ENCODE peak calls at places on chromosomes 2 and 18, in six cellular contexts. B, X, G, S, N and O are unnamed samples.

GRCh38 chr2:218168635-218169462 is 2.1 kb upstream of the CXCR1 start:
- DNase-seq in B (peak; percentile 26), X (no peak), G (no peak), S (peak; percentile 73), N (no peak), O (peak; percentile 51)

GRCh38 chr2:25692143-25692542 is 18.8 kb upstream of the DTNB start:
- DNase-seq in B (no peak), X (no peak), G (no peak), S (no peak), N (no peak), O (peak; percentile 46)

GRCh38 chr2:74441690-74442482 is at the start of gene RTKN:
- DNase-seq in B (no peak), X (no peak), G (no peak), S (peak; percentile 70), N (no peak), O (peak; percentile 42)

GRCh38 chr18:49096021-49096420 is 145.3 kb upstream of the SMAD7 start:
- DNase-seq in B (no peak), X (no peak), G (no peak), S (no peak), N (no peak), O (no peak)

GRCh38 chr2:20582600-20583221 is 68.2 kb downstream of the HS1BP3 start:
- DNase-seq in B (no peak), X (peak; percentile 81), G (no peak), S (no peak), N (no peak), O (peak; percentile 11)

GRCh38 chr2:74702001-74702715 is 48.1 kb downstream of the SEMA4F start:
- DNase-seq in B (no peak), X (no peak), G (no peak), S (no peak), N (no peak), O (no peak)

GRCh38 chr18:53771664-53772063 is 452.8 kb downstream of the MBD2 start:
- DNase-seq in B (no peak), X (no peak), G (no peak), S (no peak), N (no peak), O (no peak)

GRCh38 chr2:109457811-109458210 is 156.0 kb downstream of the SEPTIN10 start:
- DNase-seq in B (no peak), X (no peak), G (no peak), S (no peak), N (no peak), O (no peak)

GRCh38 chr2:113282747-113283533 is 4.2 kb upstream of the PAX8 start:
- DNase-seq in B (no peak), X (peak; percentile 23), G (no peak), S (peak; percentile 80), N (no peak), O (peak; percentile 19)

GRCh38 chr2:229970406-229970805 is 48.1 kb downstream of the FBXO36 start:
- DNase-seq in B (no peak), X (no peak), G (no peak), S (no peak), N (no peak), O (no peak)

GRCh38 chr2:229971298-229971790 is 49.0 kb downstream of the FBXO36 start:
- DNase-seq in B (no peak), X (no peak), G (no peak), S (no peak), N (no peak), O (no peak)

DNA sequence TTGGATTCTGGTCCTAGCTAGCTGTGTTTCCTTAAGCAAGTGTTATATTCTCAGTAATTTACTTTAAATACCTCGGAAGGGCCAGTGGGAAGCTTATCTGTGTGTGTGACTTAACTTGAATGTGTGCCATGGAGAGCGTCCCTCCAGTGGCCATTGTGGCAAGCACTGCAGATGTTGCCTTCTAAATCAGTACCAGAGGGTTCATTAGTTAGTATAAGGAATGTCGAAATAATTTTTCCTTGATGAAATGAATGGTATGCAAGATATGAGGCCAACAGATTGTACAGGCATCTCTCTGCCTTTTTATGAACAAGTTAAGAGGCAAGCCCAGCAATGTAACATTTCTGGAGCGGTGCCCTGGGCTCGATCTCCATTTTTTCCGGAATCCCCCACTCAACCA is 52.0 kb downstream of the FBXO36 start:
- DNase-seq in B (peak; percentile 63), X (no peak), G (no peak), S (no peak), N (peak; percentile 24), O (no peak)
- TF ChIP-seq CTCF in B (peak; percentile 52), X (no peak), G (no peak), S (no peak), N (peak; percentile 41), O (no peak)

GRCh38 chr2:119544075-119545031 is at the start of gene CFAP221:
- DNase-seq in B (peak; percentile 64), X (peak; percentile 74), G (peak; percentile 24), S (peak; percentile 84), N (no peak), O (peak; percentile 67)
- H3K4me3 ChIP-seq in B (peak within 1 kb of the TSS; percentile 62), X (peak within 1 kb of the TSS; percentile 65), G (peak within 1 kb of the TSS; percentile 41), S (peak within 1 kb of the TSS; percentile 66), N (peak within 1 kb of the TSS; percentile 56), O (peak within 1 kb of the TSS; percentile 72)

GRCh38 chr2:101946372-101946771 is 45.4 kb upstream of the IL1R2 start:
- DNase-seq in B (no peak), X (no peak), G (no peak), S (no peak), N (no peak), O (no peak)
- H3K27me3 ChIP-seq in B (no peaks in the 10 kb centered on the region), X (no peaks in the 10 kb centered on the region), G (no peaks in the 10 kb centered on the region), S (no peaks in the 10 kb centered on the region), N (no peaks in the 10 kb centered on the region), O (no peaks in the 10 kb centered on the region)

GRCh38 chr18:58056159-58056558 is 12.1 kb downstream of the NEDD4L start:
- DNase-seq in B (no peak), X (no peak), G (no peak), S (no peak), N (no peak), O (no peak)

GRCh38 chr18:58051765-58052460 is 7.9 kb downstream of the NEDD4L start:
- DNase-seq in B (peak; percentile 21), X (no peak), G (no peak), S (no peak), N (no peak), O (no peak)

GRCh38 chr18:58052960-58053359 is 8.9 kb downstream of the NEDD4L start:
- DNase-seq in B (no peak), X (no peak), G (no peak), S (no peak), N (no peak), O (no peak)

GRCh38 chr18:58056847-58057246 is 12.8 kb downstream of the NEDD4L start:
- DNase-seq in B (no peak), X (no peak), G (no peak), S (no peak), N (no peak), O (no peak)

DNA sequence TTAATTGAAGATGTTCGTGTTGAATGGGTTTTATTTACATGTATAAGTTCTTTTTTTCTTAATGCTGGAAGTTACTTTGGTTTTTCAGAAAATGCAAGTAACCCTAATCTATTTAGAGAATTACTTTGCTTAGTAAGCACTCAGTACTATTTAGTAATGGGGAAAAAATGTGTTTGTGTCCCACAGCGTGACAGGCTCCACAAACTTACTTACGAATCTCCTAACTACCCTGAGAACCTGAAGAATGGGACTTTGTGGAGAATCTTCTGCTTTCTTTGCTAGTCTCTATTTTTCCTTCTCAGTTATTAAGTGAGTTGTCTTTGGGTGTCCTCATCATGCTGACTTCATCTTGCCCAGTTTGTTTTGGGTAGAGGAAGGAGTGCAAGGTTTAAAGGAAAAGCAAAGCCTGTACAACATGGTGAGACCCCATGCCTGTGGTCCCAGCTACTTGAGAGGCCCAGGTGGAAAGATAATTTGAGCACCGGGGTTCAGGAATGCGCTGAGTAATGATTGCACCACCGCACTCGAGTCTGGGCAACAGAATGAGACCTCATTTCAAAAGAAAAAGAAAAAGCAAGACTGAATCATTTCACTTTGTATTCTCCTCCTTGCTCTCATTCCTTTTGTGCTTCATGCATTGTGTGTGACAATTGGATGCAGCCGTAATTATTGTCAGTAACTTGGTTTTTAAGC is 10.2 kb downstream of the NEDD4L start:
- DNase-seq in B (peak; percentile 26), X (no peak), G (no peak), S (no peak), N (no peak), O (no peak)
- TF ChIP-seq CTCF in B (no peak), X (no peak), G (no peak), S (no peak), N (no peak), O (no peak)

GRCh38 chr2:29900971-29901633 is 20.3 kb downstream of the ALK start:
- DNase-seq in B (no peak), X (no peak), G (no peak), S (no peak), N (no peak), O (no peak)
- H3K4me3 ChIP-seq in B (no peak overlapping the region), X (no peak overlapping the region), G (no peak overlapping the region), S (no peak overlapping the region), N (no peak overlapping the region), O (no peak overlapping the region)

GRCh38 chr2:230828272-230828961 is 36.3 kb upstream of the ITM2C start:
- DNase-seq in B (no peak), X (no peak), G (no peak), S (peak; percentile 34), N (no peak), O (peak; percentile 69)
- H3K27me3 ChIP-seq in B (peaks cover 3% of the 10 kb centered on the region), X (peaks cover 29% of the 10 kb centered on the region), G (peaks cover 14% of the 10 kb centered on the region), S (peaks cover 46% of the 10 kb centered on the region), N (peaks cover 23% of the 10 kb centered on the region), O (peaks cover 9% of the 10 kb centered on the region)

GRCh38 chr2:223619486-223620129 is 17.4 kb upstream of the SCG2 start:
- DNase-seq in B (no peak), X (no peak), G (no peak), S (no peak), N (no peak), O (no peak)

GRCh38 chr2:223614534-223614933 is 12.4 kb upstream of the SCG2 start:
- DNase-seq in B (no peak), X (no peak), G (no peak), S (no peak), N (no peak), O (no peak)

GRCh38 chr2:223621901-223622300 is 19.7 kb upstream of the SCG2 start:
- DNase-seq in B (peak; percentile 29), X (no peak), G (no peak), S (no peak), N (no peak), O (no peak)

GRCh38 chr2:223613017-223613950 is 11.1 kb upstream of the SCG2 start:
- DNase-seq in B (peak; percentile 98), X (peak; percentile 83), G (no peak), S (peak; percentile 73), N (peak; percentile 93), O (peak; percentile 82)

GRCh38 chr2:223618172-223619035 is 16.2 kb upstream of the SCG2 start:
- DNase-seq in B (no peak), X (no peak), G (no peak), S (no peak), N (no peak), O (no peak)
- TF ChIP-seq CTCF in B (peak; percentile 40), X (no peak), G (no peak), S (no peak), N (peak; percentile 15), O (no peak)

DNA sequence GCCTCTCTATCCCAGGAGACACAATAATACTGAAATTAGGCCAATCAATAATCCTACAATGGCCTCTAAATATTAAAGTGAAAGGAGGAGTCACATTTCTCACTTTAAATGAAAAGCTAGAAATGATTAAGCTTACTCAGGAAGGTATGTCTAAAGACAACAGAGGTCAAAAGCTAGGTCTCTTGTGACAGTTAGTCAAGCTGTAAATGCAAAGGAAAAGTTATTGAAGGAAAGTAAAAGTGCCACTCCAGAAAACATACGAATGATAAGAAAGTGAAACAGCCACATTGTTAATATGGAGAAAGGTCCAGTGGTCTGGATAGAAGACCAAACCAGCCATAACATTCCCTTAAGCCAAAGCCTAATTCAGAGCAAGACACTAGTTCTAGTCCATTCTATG is 9.5 kb downstream of the SESTD1 start:
- DNase-seq in B (no peak), X (no peak), G (no peak), S (no peak), N (no peak), O (no peak)
- H3K4me3 ChIP-seq in B (no peak overlapping the region), X (no peak overlapping the region), G (no peak overlapping the region), S (no peak overlapping the region), N (no peak overlapping the region), O (no peak overlapping the region)